ENCODE peak calls at places on chromosomes 2 and 18, in seven cellular contexts. One of them, this sample, is unnamed.

GRCh38 chr2:228447266-228447915 is 265.9 kb upstream of the SPHKAP start:
- DNase-seq in tibial artery: no peak
- DNase-seq in psoas muscle: no peak
- DNase-seq in heart left ventricle: no peak
- DNase-seq in CD4-positive, CD25-positive, alpha-beta regulatory T cell: no peak
- DNase-seq in spleen: no peak
- DNase-seq in uterus: no peak
- DNase-seq in this sample: no peak

GRCh38 chr2:175234650-175235049 is 53.1 kb upstream of the ATP5MC3 start:
- DNase-seq in psoas muscle: no peak
- DNase-seq in spleen: no peak
- DNase-seq in CD4-positive, CD25-positive, alpha-beta regulatory T cell: no peak
- DNase-seq in uterus: no peak
- DNase-seq in heart left ventricle: no peak
- DNase-seq in tibial artery: no peak
- DNase-seq in this sample: no peak

GRCh38 chr2:9232886-9233285 is 26.3 kb downstream of the ASAP2 start:
- DNase-seq in psoas muscle: no peak
- DNase-seq in uterus: no peak
- DNase-seq in CD4-positive, CD25-positive, alpha-beta regulatory T cell: no peak
- DNase-seq in tibial artery: no peak
- DNase-seq in heart left ventricle: no peak
- DNase-seq in spleen: no peak
- DNase-seq in this sample: no peak

GRCh38 chr2:72148975-72149555 is 1.4 kb upstream of the CYP26B1 start:
- DNase-seq in psoas muscle: no peak
- DNase-seq in CD4-positive, CD25-positive, alpha-beta regulatory T cell: no peak
- DNase-seq in spleen: peak; percentile 79
- DNase-seq in heart left ventricle: no peak
- DNase-seq in tibial artery: no peak
- DNase-seq in uterus: peak; percentile 47
- DNase-seq in this sample: peak; percentile 40

GRCh38 chr2:99694331-99694730 is 204.5 kb upstream of the REV1 start:
- DNase-seq in uterus: no peak
- DNase-seq in heart left ventricle: peak; percentile 43
- DNase-seq in tibial artery: no peak
- DNase-seq in CD4-positive, CD25-positive, alpha-beta regulatory T cell: no peak
- DNase-seq in psoas muscle: no peak
- DNase-seq in spleen: no peak
- DNase-seq in this sample: peak; percentile 41

GRCh38 chr18:59861963-59862819 is 37.6 kb upstream of the PMAIP1 start:
- DNase-seq in psoas muscle: no peak
- DNase-seq in uterus: no peak
- DNase-seq in CD4-positive, CD25-positive, alpha-beta regulatory T cell: no peak
- DNase-seq in tibial artery: no peak
- DNase-seq in heart left ventricle: no peak
- DNase-seq in spleen: no peak
- DNase-seq in this sample: no peak

GRCh38 chr2:28586864-28587263 is 91.0 kb downstream of the PLB1 start:
- DNase-seq in uterus: no peak
- DNase-seq in heart left ventricle: no peak
- DNase-seq in psoas muscle: no peak
- DNase-seq in CD4-positive, CD25-positive, alpha-beta regulatory T cell: peak; percentile 74
- DNase-seq in spleen: no peak
- DNase-seq in tibial artery: no peak
- DNase-seq in this sample: no peak

GRCh38 chr2:97911210-97911921 is 84.4 kb downstream of the TMEM131 start:
- DNase-seq in psoas muscle: no peak
- DNase-seq in CD4-positive, CD25-positive, alpha-beta regulatory T cell: no peak
- DNase-seq in heart left ventricle: no peak
- DNase-seq in spleen: no peak
- DNase-seq in uterus: no peak
- DNase-seq in tibial artery: no peak
- DNase-seq in this sample: no peak

GRCh38 chr2:166539340-166540162 is 45.5 kb upstream of the SCN7A start:
- DNase-seq in psoas muscle: no peak
- DNase-seq in CD4-positive, CD25-positive, alpha-beta regulatory T cell: peak; percentile 34
- DNase-seq in spleen: no peak
- DNase-seq in uterus: no peak
- DNase-seq in heart left ventricle: no peak
- DNase-seq in tibial artery: no peak
- DNase-seq in this sample: no peak

GRCh38 chr2:20618886-20619521 is 31.9 kb downstream of the HS1BP3 start:
- DNase-seq in CD4-positive, CD25-positive, alpha-beta regulatory T cell: no peak
- DNase-seq in uterus: no peak
- DNase-seq in psoas muscle: peak; percentile 57
- DNase-seq in heart left ventricle: no peak
- DNase-seq in tibial artery: peak; percentile 24
- DNase-seq in spleen: peak; percentile 73
- DNase-seq in this sample: no peak

GRCh38 chr2:233838726-233839446 is 15.4 kb downstream of the HJURP start:
- DNase-seq in CD4-positive, CD25-positive, alpha-beta regulatory T cell: no peak
- DNase-seq in tibial artery: no peak
- DNase-seq in psoas muscle: no peak
- DNase-seq in uterus: no peak
- DNase-seq in heart left ventricle: no peak
- DNase-seq in spleen: peak; percentile 45
- DNase-seq in this sample: no peak

GRCh38 chr18:61854578-61854977 is 38.2 kb downstream of the RNF152 start:
- DNase-seq in uterus: no peak
- DNase-seq in heart left ventricle: no peak
- DNase-seq in tibial artery: no peak
- DNase-seq in spleen: no peak
- DNase-seq in CD4-positive, CD25-positive, alpha-beta regulatory T cell: no peak
- DNase-seq in psoas muscle: no peak
- DNase-seq in this sample: peak; percentile 73

GRCh38 chr2:190468814-190469569 is 60.8 kb downstream of the MFSD6 start:
- DNase-seq in spleen: no peak
- DNase-seq in tibial artery: peak; percentile 78
- DNase-seq in psoas muscle: no peak
- DNase-seq in uterus: peak; percentile 81
- DNase-seq in heart left ventricle: peak; percentile 72
- DNase-seq in CD4-positive, CD25-positive, alpha-beta regulatory T cell: no peak
- DNase-seq in this sample: peak; percentile 80

GRCh38 chr18:46431522-46432171 is 225.4 kb downstream of the LOXHD1 start:
- DNase-seq in CD4-positive, CD25-positive, alpha-beta regulatory T cell: no peak
- DNase-seq in tibial artery: no peak
- DNase-seq in heart left ventricle: no peak
- DNase-seq in uterus: no peak
- DNase-seq in spleen: no peak
- DNase-seq in psoas muscle: no peak
- DNase-seq in this sample: no peak

GRCh38 chr2:1593371-1594205 is 150.7 kb downstream of the PXDN start:
- DNase-seq in CD4-positive, CD25-positive, alpha-beta regulatory T cell: no peak
- DNase-seq in heart left ventricle: peak; percentile 62
- DNase-seq in psoas muscle: peak; percentile 66
- DNase-seq in tibial artery: no peak
- DNase-seq in spleen: peak; percentile 70
- DNase-seq in uterus: no peak
- DNase-seq in this sample: peak; percentile 95

GRCh38 chr2:233803994-233804393 is 25.9 kb downstream of the MROH2A start:
- DNase-seq in tibial artery: no peak
- DNase-seq in heart left ventricle: no peak
- DNase-seq in psoas muscle: no peak
- DNase-seq in spleen: peak; percentile 29
- DNase-seq in uterus: no peak
- DNase-seq in CD4-positive, CD25-positive, alpha-beta regulatory T cell: no peak
- DNase-seq in this sample: no peak

GRCh38 chr2:208984376-208985100 is 439.3 kb upstream of the MAP2 start:
- DNase-seq in heart left ventricle: no peak
- DNase-seq in tibial artery: no peak
- DNase-seq in uterus: no peak
- DNase-seq in CD4-positive, CD25-positive, alpha-beta regulatory T cell: no peak
- DNase-seq in spleen: no peak
- DNase-seq in psoas muscle: no peak
- DNase-seq in this sample: no peak

GRCh38 chr2:113282747-113283533 is 4.2 kb upstream of the PAX8 start:
- DNase-seq in psoas muscle: peak; percentile 74
- DNase-seq in CD4-positive, CD25-positive, alpha-beta regulatory T cell: no peak
- DNase-seq in heart left ventricle: peak; percentile 47
- DNase-seq in spleen: peak; percentile 82
- DNase-seq in uterus: no peak
- DNase-seq in tibial artery: peak; percentile 55
- DNase-seq in this sample: peak; percentile 86

GRCh38 chr2:128258218-128258617 is 60.5 kb downstream of the HS6ST1 start:
- DNase-seq in psoas muscle: peak; percentile 23
- DNase-seq in CD4-positive, CD25-positive, alpha-beta regulatory T cell: no peak
- DNase-seq in heart left ventricle: no peak
- DNase-seq in uterus: no peak
- DNase-seq in tibial artery: no peak
- DNase-seq in spleen: no peak
- DNase-seq in this sample: no peak

GRCh38 chr2:106816974-106817373 is 69.0 kb downstream of the ST6GAL2 start:
- DNase-seq in psoas muscle: no peak
- DNase-seq in uterus: no peak
- DNase-seq in tibial artery: peak; percentile 81
- DNase-seq in heart left ventricle: peak; percentile 71
- DNase-seq in spleen: no peak
- DNase-seq in CD4-positive, CD25-positive, alpha-beta regulatory T cell: no peak
- DNase-seq in this sample: no peak

GRCh38 chr18:27967938-27968803 is 208.8 kb downstream of the CDH2 start:
- DNase-seq in psoas muscle: no peak
- DNase-seq in CD4-positive, CD25-positive, alpha-beta regulatory T cell: no peak
- DNase-seq in tibial artery: no peak
- DNase-seq in spleen: no peak
- DNase-seq in heart left ventricle: no peak
- DNase-seq in uterus: no peak
- DNase-seq in this sample: no peak

GRCh38 chr2:183490930-183491329 is 366.7 kb downstream of the NUP35 start:
- DNase-seq in heart left ventricle: peak; percentile 44
- DNase-seq in psoas muscle: peak; percentile 62
- DNase-seq in CD4-positive, CD25-positive, alpha-beta regulatory T cell: no peak
- DNase-seq in uterus: no peak
- DNase-seq in tibial artery: no peak
- DNase-seq in spleen: no peak
- DNase-seq in this sample: no peak

GRCh38 chr2:145157626-145158025 is 637.7 kb upstream of the ZEB2 start:
- DNase-seq in tibial artery: no peak
- DNase-seq in spleen: no peak
- DNase-seq in psoas muscle: no peak
- DNase-seq in CD4-positive, CD25-positive, alpha-beta regulatory T cell: no peak
- DNase-seq in uterus: no peak
- DNase-seq in heart left ventricle: no peak
- DNase-seq in this sample: no peak

GRCh38 chr2:26033270-26033768 is 565 bp upstream of the RAB10 start:
- DNase-seq in tibial artery: peak; percentile 76
- DNase-seq in CD4-positive, CD25-positive, alpha-beta regulatory T cell: no peak
- DNase-seq in uterus: no peak
- DNase-seq in psoas muscle: no peak
- DNase-seq in spleen: no peak
- DNase-seq in heart left ventricle: no peak
- DNase-seq in this sample: peak; percentile 84

GRCh38 chr2:223937535-223937934 is 7.6 kb downstream of the WDFY1 start:
- DNase-seq in uterus: no peak
- DNase-seq in tibial artery: no peak
- DNase-seq in spleen: no peak
- DNase-seq in heart left ventricle: no peak
- DNase-seq in psoas muscle: no peak
- DNase-seq in CD4-positive, CD25-positive, alpha-beta regulatory T cell: no peak
- DNase-seq in this sample: peak; percentile 80

GRCh38 chr18:63567825-63568224 is 19.3 kb upstream of the SERPINB13 start:
- DNase-seq in tibial artery: no peak
- DNase-seq in psoas muscle: no peak
- DNase-seq in spleen: no peak
- DNase-seq in uterus: no peak
- DNase-seq in heart left ventricle: no peak
- DNase-seq in CD4-positive, CD25-positive, alpha-beta regulatory T cell: no peak
- DNase-seq in this sample: no peak

GRCh38 chr2:88811238-88811637 is 119.8 kb downstream of the RPIA start:
- DNase-seq in tibial artery: no peak
- DNase-seq in psoas muscle: no peak
- DNase-seq in uterus: no peak
- DNase-seq in spleen: no peak
- DNase-seq in CD4-positive, CD25-positive, alpha-beta regulatory T cell: no peak
- DNase-seq in heart left ventricle: no peak
- DNase-seq in this sample: no peak

DNA sequence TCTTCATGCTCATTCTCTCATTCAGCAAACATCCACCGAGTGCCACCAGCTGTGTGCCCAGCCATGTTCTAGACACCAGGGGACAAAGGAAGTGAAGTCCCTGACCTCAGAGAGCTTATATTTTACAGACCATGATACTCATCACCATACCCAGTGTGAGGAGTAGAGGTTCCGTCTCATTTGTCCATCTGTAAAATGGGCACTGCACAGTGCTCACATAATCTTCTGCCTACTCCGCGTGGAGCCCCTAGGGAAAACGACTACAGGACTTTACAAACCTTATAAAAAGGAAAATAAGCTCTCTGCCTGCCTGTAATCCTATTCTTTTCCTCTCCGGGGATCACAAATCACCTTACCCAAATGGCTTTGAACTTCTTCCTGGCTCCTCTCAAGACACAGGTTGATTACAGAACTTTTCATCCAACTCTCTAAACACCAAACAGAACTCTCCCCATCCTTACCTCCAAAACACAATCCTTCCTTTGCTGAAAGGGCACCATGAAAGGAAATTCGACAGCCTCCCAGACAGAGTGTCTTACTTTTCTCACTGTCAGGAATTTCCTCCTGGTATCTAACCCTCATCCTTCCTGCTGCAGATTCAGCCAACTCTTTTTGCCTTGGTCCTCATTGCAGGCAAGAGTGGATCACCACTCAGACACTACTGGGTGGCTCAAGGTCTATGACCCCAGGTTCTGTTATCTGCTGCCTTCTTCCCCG is 99.5 kb downstream of the TNS1 start:
- DNase-seq in tibial artery: no peak
- DNase-seq in CD4-positive, CD25-positive, alpha-beta regulatory T cell: no peak
- DNase-seq in psoas muscle: no peak
- DNase-seq in spleen: no peak
- DNase-seq in uterus: no peak
- DNase-seq in heart left ventricle: no peak
- DNase-seq in this sample: no peak
- H3K4me1 ChIP-seq in tibial artery: peaks cover 98% of the 10 kb centered on the region
- H3K4me1 ChIP-seq in CD4-positive, CD25-positive, alpha-beta regulatory T cell: no peaks in the 10 kb centered on the region
- H3K4me1 ChIP-seq in psoas muscle: peaks cover 93% of the 10 kb centered on the region
- H3K4me1 ChIP-seq in spleen: peaks cover 50% of the 10 kb centered on the region
- H3K4me1 ChIP-seq in uterus: peaks cover 28% of the 10 kb centered on the region
- H3K4me1 ChIP-seq in heart left ventricle: peaks cover 100% of the 10 kb centered on the region
- H3K4me1 ChIP-seq in this sample: peaks cover 26% of the 10 kb centered on the region

GRCh38 chr2:179248024-179248348 is 16.6 kb downstream of the SESTD1 start:
- DNase-seq in uterus: no peak
- DNase-seq in psoas muscle: no peak
- DNase-seq in tibial artery: no peak
- DNase-seq in spleen: no peak
- DNase-seq in heart left ventricle: no peak
- DNase-seq in CD4-positive, CD25-positive, alpha-beta regulatory T cell: no peak
- DNase-seq in this sample: no peak
- H3K4me3 ChIP-seq in uterus: no peak overlapping the region
- H3K4me3 ChIP-seq in psoas muscle: no peak overlapping the region
- H3K4me3 ChIP-seq in tibial artery: no peak overlapping the region
- H3K4me3 ChIP-seq in spleen: no peak overlapping the region
- H3K4me3 ChIP-seq in heart left ventricle: no peak overlapping the region
- H3K4me3 ChIP-seq in CD4-positive, CD25-positive, alpha-beta regulatory T cell: peak overlapping the region; percentile 49
- H3K4me3 ChIP-seq in this sample: no peak overlapping the region

GRCh38 chr2:148719941-148720436 is 75.4 kb downstream of the EPC2 start:
- DNase-seq in CD4-positive, CD25-positive, alpha-beta regulatory T cell: no peak
- DNase-seq in spleen: no peak
- DNase-seq in psoas muscle: no peak
- DNase-seq in heart left ventricle: no peak
- DNase-seq in uterus: no peak
- DNase-seq in tibial artery: no peak
- DNase-seq in this sample: no peak
- H3K9me3 ChIP-seq in CD4-positive, CD25-positive, alpha-beta regulatory T cell: no peaks in the 10 kb centered on the region
- H3K9me3 ChIP-seq in spleen: no peaks in the 10 kb centered on the region
- H3K9me3 ChIP-seq in psoas muscle: no peaks in the 10 kb centered on the region
- H3K9me3 ChIP-seq in heart left ventricle: peaks cover 17% of the 10 kb centered on the region
- H3K9me3 ChIP-seq in uterus: no peaks in the 10 kb centered on the region
- H3K9me3 ChIP-seq in tibial artery: no peaks in the 10 kb centered on the region
- H3K9me3 ChIP-seq in this sample: peaks cover 8% of the 10 kb centered on the region

GRCh38 chr2:46877619-46878113 is 37.9 kb downstream of the MCFD2 start:
- DNase-seq in tibial artery: no peak
- DNase-seq in heart left ventricle: no peak
- DNase-seq in CD4-positive, CD25-positive, alpha-beta regulatory T cell: no peak
- DNase-seq in uterus: no peak
- DNase-seq in spleen: no peak
- DNase-seq in psoas muscle: no peak
- DNase-seq in this sample: no peak
- H3K4me1 ChIP-seq in tibial artery: peaks cover 36% of the 10 kb centered on the region
- H3K4me1 ChIP-seq in heart left ventricle: peaks cover 66% of the 10 kb centered on the region
- H3K4me1 ChIP-seq in CD4-positive, CD25-positive, alpha-beta regulatory T cell: no peaks in the 10 kb centered on the region
- H3K4me1 ChIP-seq in uterus: peaks cover 4% of the 10 kb centered on the region
- H3K4me1 ChIP-seq in spleen: no peaks in the 10 kb centered on the region
- H3K4me1 ChIP-seq in psoas muscle: peaks cover 36% of the 10 kb centered on the region
- H3K4me1 ChIP-seq in this sample: peaks cover 67% of the 10 kb centered on the region